ENCODE peak calls at places on chromosomes 1 and 21, in seven cellular contexts. N, B, Y, H, O, W and X are unnamed samples.
A peak's percentile ranks its signal among the peaks of the same experiment; 100 is the strongest.

GRCh38 chr1:232038704-232039103 is 412.1 kb downstream of the DISC1 start:
- DNase-seq in N (no peak), B (no peak), Y (no peak), H (no peak), O (no peak), W (no peak), X (no peak)

GRCh38 chr1:118905206-118905605 is 82.9 kb downstream of the TBX15 start:
- DNase-seq in N (no peak), B (no peak), Y (no peak), H (no peak), O (no peak), W (no peak), X (peak; percentile 27)

GRCh38 chr1:1117469-1117831 is 1.6 kb upstream of the C1orf159 start:
- DNase-seq in N (no peak), B (no peak), Y (no peak), H (no peak), O (no peak), W (peak; percentile 44), X (no peak)

GRCh38 chr1:153549741-153550397 is 811 bp upstream of the S100A3 start:
- DNase-seq in N (peak; percentile 46), B (no peak), Y (no peak), H (no peak), O (no peak), W (no peak), X (no peak)

GRCh38 chr1:6961289-6961688 is 176.0 kb downstream of the CAMTA1 start:
- DNase-seq in N (no peak), B (no peak), Y (no peak), H (no peak), O (no peak), W (no peak), X (no peak)

GRCh38 chr1:109299087-109299983 is 7.5 kb downstream of the MYBPHL start:
- DNase-seq in N (peak; percentile 74), B (no peak), Y (no peak), H (no peak), O (no peak), W (no peak), X (peak; percentile 76)

GRCh38 chr1:228373681-228374571 is 32.7 kb downstream of the TRIM11 start:
- DNase-seq in N (peak; percentile 64), B (no peak), Y (no peak), H (no peak), O (no peak), W (peak; percentile 50), X (peak; percentile 36)

GRCh38 chr1:92037400-92037799 is 7.6 kb downstream of the EPHX4 start:
- DNase-seq in N (no peak), B (no peak), Y (no peak), H (no peak), O (no peak), W (no peak), X (no peak)

GRCh38 chr1:60835649-60836048 is 246.7 kb upstream of the NFIA start:
- DNase-seq in N (no peak), B (no peak), Y (no peak), H (no peak), O (no peak), W (no peak), X (no peak)

GRCh38 chr21:45253180-45253579 is 34.5 kb downstream of the POFUT2 start:
- DNase-seq in N (peak; percentile 28), B (no peak), Y (no peak), H (peak; percentile 6), O (no peak), W (no peak), X (no peak)

GRCh38 chr1:66445492-66446181 is 88.3 kb upstream of the SGIP1 start:
- DNase-seq in N (peak; percentile 45), B (peak; percentile 56), Y (no peak), H (no peak), O (peak; percentile 71), W (no peak), X (peak; percentile 34)

GRCh38 chr1:233361876-233362275 is 34.4 kb downstream of the MAP3K21 start:
- DNase-seq in N (no peak), B (no peak), Y (no peak), H (no peak), O (no peak), W (no peak), X (no peak)

GRCh38 chr1:236099622-236100021 is 34.7 kb upstream of the NID1 start:
- DNase-seq in N (no peak), B (no peak), Y (no peak), H (no peak), O (no peak), W (no peak), X (no peak)

GRCh38 chr21:39006653-39007417 is 176.4 kb downstream of the PSMG1 start:
- DNase-seq in N (peak; percentile 74), B (no peak), Y (no peak), H (no peak), O (no peak), W (peak; percentile 72), X (peak; percentile 77)

GRCh38 chr1:222996307-222996983 is 146.6 kb downstream of the TLR5 start:
- DNase-seq in N (no peak), B (no peak), Y (no peak), H (no peak), O (no peak), W (no peak), X (no peak)

GRCh38 chr1:23035823-23036452 is 16.7 kb downstream of the KDM1A start:
- DNase-seq in N (no peak), B (no peak), Y (no peak), H (no peak), O (no peak), W (no peak), X (no peak)

GRCh38 chr1:224212618-224213037 is 29.6 kb downstream of the DEGS1 start:
- DNase-seq in N (peak; percentile 59), B (no peak), Y (no peak), H (no peak), O (no peak), W (no peak), X (no peak)

GRCh38 chr1:214643032-214643431 is 40.0 kb downstream of the CENPF start:
- DNase-seq in N (no peak), B (no peak), Y (no peak), H (no peak), O (no peak), W (no peak), X (no peak)